ENCODE peak calls at places on chromosomes 5 and 9, in four cellular contexts. N, E, D and J are unnamed samples.

GRCh38 chr5:119022017-119022745 is 33.8 kb upstream of the DTWD2 start:
- DNase-seq in E (no peak), N (no peak), D (no peak), J (no peak)

GRCh38 chr5:3599283-3600105 is 3.9 kb downstream of the IRX1 start:
- DNase-seq in D (no peak), N (no peak), E (no peak), J (no peak)

GRCh38 chr5:31531543-31531887 is 378 bp downstream of the DROSHA start:
- DNase-seq in N (peak), E (peak), D (peak), J (peak)

GRCh38 chr9:120931278-120932085 is 4.9 kb upstream of the TRAF1 start:
- DNase-seq in D (no peak), N (peak), E (no peak), J (no peak)

GRCh38 chr9:95736370-95736769 is 139.1 kb upstream of the ERCC6L2 start:
- DNase-seq in D (no peak), E (no peak), N (no peak), J (no peak)

GRCh38 chr9:135887021-135887507 is 20.3 kb downstream of the CAMSAP1 start:
- DNase-seq in E (no peak), D (no peak), N (peak), J (no peak)

GRCh38 chr5:151048526-151048925 is 28.1 kb downstream of the GPX3 start:
- DNase-seq in D (no peak), E (no peak), N (no peak), J (no peak)

GRCh38 chr9:70480405-70480980 is 66.0 kb upstream of the KLF9 start:
- DNase-seq in D (no peak), E (peak), N (peak), J (peak)

DNA sequence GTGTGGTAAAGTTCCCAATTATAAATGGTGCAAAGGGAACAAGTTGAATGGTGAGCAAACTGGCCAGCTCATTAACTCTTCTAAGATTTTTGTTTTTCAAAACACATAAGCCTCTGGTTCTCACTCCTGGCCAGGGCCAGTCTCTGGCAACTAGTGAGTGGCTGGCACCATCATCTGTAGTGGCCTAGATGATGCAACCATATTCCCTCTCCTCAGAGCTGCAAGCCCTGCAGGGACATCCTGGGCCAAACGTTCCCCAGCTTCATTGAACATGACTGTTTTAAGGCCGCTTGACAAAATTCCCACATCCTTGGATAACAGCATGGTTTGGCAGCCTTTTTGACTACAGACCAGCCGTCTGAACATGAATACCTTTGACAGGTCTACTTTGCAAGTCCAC is 24.0 kb downstream of the MACROH2A1 start:
- DNase-seq in D (no peak), E (no peak), N (no peak), J (no peak)
- H3K27ac ChIP-seq in D (no peak), E (no peak), N (no peak), J (no peak)

DNA sequence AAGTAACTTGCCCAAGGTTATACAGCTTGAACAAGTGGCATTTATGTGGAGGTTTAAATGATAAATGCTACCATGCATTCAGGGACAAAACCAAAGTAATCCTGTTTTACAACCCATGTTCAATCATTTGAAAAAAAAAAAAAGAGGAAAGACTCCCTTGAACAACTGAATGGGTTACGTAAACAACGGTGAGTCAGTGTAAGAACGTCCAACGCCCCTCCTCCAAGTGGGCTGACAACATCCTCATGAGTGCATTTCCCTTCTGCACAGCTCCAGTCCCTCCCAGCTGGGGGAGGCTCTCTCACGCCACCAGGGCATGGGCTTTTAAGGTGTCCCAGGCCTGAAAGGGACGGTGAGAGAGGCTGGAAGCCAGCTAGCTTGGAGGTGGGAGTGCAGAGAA is 90.0 kb downstream of the PRRT1B start:
- DNase-seq in N (peak), E (peak), D (peak), J (peak)
- TF ChIP-seq POLR2A in N (peak), E (no peak), D (no peak), J (peak)

GRCh38 chr5:66169534-66169933 is 25.4 kb downstream of the SREK1 start:
- DNase-seq in E (no peak), N (no peak), D (no peak), J (no peak)

GRCh38 chr5:66171349-66172344 is 27.5 kb downstream of the SREK1 start:
- DNase-seq in E (no peak), N (peak), D (peak), J (peak)

GRCh38 chr5:66168226-66168625 is 24.1 kb downstream of the SREK1 start:
- DNase-seq in E (no peak), N (no peak), D (no peak), J (no peak)

GRCh38 chr5:66174338-66174737 is 30.2 kb downstream of the SREK1 start:
- DNase-seq in D (peak), E (no peak), N (peak), J (no peak)

DNA sequence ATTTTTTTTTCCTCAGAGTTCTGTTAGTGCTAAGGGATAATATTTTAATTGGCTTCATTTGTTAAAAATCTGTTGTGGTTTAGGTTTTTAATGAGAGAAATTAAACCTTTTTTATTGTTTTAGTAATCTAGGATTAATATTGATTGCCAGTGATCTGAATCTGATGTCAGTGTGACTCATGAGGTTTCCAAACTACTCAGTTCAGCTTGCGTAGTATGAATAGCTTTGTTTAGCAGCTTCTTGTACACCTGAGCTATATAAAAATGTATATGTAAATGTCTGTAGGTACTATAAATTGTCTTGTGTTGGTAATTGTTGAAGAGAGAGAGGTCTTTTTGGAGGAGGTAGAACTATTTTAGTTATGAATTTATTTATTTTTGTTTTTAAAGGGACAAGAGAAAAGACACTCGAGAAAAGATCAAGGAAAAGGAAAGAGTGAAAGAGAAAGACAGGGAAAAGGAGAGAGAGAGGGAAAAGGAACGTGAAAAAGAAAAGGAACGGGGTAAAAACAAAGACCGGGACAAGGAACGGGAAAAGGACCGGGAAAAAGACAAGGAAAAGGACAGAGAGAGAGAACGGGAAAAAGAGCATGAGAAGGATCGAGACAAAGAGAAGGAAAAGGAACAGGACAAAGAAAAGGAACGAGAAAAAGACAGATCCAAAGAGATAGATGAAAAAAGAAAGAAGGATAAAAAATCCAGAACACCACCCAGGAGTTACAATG is 26.3 kb downstream of the SREK1 start:
- DNase-seq in N (no peak), D (no peak), E (no peak), J (no peak)
- H3K27ac ChIP-seq in N (no peak), D (no peak), E (no peak), J (no peak)

DNA sequence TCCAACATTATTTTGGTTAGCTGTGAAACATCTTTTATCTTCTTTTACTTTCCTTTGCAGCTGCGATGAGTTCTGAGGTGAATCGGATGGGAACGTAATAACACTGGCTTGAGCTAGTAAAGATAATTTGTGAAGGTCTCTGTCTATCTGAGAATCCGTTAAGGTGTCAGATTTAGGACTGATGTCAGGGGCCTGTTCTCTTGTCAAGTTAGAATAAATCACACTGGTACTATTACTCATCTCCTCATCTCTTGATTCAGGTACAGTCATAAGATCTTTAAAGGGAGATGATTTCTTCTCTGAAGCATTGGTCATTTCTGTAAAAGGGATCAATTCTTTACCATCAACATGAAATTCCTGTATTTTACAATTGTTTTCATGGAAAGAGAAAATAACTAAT is 26.2 kb downstream of the SETX start:
- DNase-seq in E (no peak), N (no peak), D (no peak), J (no peak)
- TF ChIP-seq POLR2A in E (no peak), N (no peak), D (no peak), J (no peak)

GRCh38 chr5:10989577-10990263 is 228.7 kb upstream of the DAP start:
- DNase-seq in D (no peak), E (no peak), N (no peak), J (no peak)

GRCh38 chr5:10987881-10988504 is 227.0 kb upstream of the DAP start:
- DNase-seq in D (peak), E (peak), N (peak), J (peak)

GRCh38 chr5:10990626-10991025 is 229.6 kb upstream of the DAP start:
- DNase-seq in N (no peak), E (no peak), D (no peak), J (no peak)

GRCh38 chr5:10987291-10987806 is 226.3 kb upstream of the DAP start:
- DNase-seq in N (no peak), E (no peak), D (no peak), J (no peak)

GRCh38 chr5:10988637-10989036 is 227.6 kb upstream of the DAP start:
- DNase-seq in N (no peak), E (no peak), D (no peak), J (no peak)
- H3K27ac ChIP-seq in N (no peak), E (no peak), D (no peak), J (no peak)